ENCODE peak calls at places on chromosomes 4 and X, in seven cellular contexts. One of them, this sample, is unnamed.
A peak's percentile ranks its signal among the peaks of the same experiment; 100 is the strongest.

GRCh38 chrX:150688911-150689451 is 4.2 kb upstream of the MTMR1 start:
- DNase-seq in heart right ventricle: no peak
- DNase-seq in neuronal stem cell: no peak
- DNase-seq in aorta: no peak
- DNase-seq in cardiac muscle cell: no peak
- DNase-seq in fibroblast of lung: peak; percentile 78
- DNase-seq in effector memory CD4-positive, alpha-beta T cell: no peak
- DNase-seq in this sample: no peak

GRCh38 chrX:113929004-113929403 is 654.9 kb upstream of the HTR2C start:
- DNase-seq in heart right ventricle: no peak
- DNase-seq in neuronal stem cell: peak; percentile 45
- DNase-seq in aorta: no peak
- DNase-seq in cardiac muscle cell: peak; percentile 76
- DNase-seq in fibroblast of lung: peak; percentile 0
- DNase-seq in effector memory CD4-positive, alpha-beta T cell: no peak
- DNase-seq in this sample: no peak

GRCh38 chr4:11152684-11153083 is 276.0 kb downstream of the HS3ST1 start:
- DNase-seq in heart right ventricle: no peak
- DNase-seq in neuronal stem cell: no peak
- DNase-seq in aorta: no peak
- DNase-seq in cardiac muscle cell: peak; percentile 2
- DNase-seq in fibroblast of lung: no peak
- DNase-seq in effector memory CD4-positive, alpha-beta T cell: no peak
- DNase-seq in this sample: no peak

GRCh38 chr4:30866444-30866843 is 146.3 kb downstream of the PCDH7 start:
- DNase-seq in heart right ventricle: no peak
- DNase-seq in neuronal stem cell: no peak
- DNase-seq in aorta: no peak
- DNase-seq in cardiac muscle cell: no peak
- DNase-seq in fibroblast of lung: peak; percentile 60
- DNase-seq in effector memory CD4-positive, alpha-beta T cell: no peak
- DNase-seq in this sample: no peak

GRCh38 chr4:19987746-19988145 is 264.0 kb upstream of the SLIT2 start:
- DNase-seq in heart right ventricle: no peak
- DNase-seq in neuronal stem cell: no peak
- DNase-seq in aorta: no peak
- DNase-seq in cardiac muscle cell: no peak
- DNase-seq in fibroblast of lung: peak; percentile 49
- DNase-seq in effector memory CD4-positive, alpha-beta T cell: no peak
- DNase-seq in this sample: no peak

GRCh38 chr4:164888096-164888495 is 11.1 kb downstream of the APELA start:
- DNase-seq in heart right ventricle: no peak
- DNase-seq in neuronal stem cell: no peak
- DNase-seq in aorta: no peak
- DNase-seq in cardiac muscle cell: no peak
- DNase-seq in fibroblast of lung: no peak
- DNase-seq in effector memory CD4-positive, alpha-beta T cell: no peak
- DNase-seq in this sample: no peak

GRCh38 chrX:130330706-130331105 is 9.0 kb upstream of the SLC25A14 start:
- DNase-seq in heart right ventricle: peak; percentile 6
- DNase-seq in neuronal stem cell: peak; percentile 5
- DNase-seq in aorta: no peak
- DNase-seq in cardiac muscle cell: peak; percentile 59
- DNase-seq in fibroblast of lung: peak; percentile 47
- DNase-seq in effector memory CD4-positive, alpha-beta T cell: no peak
- DNase-seq in this sample: no peak

GRCh38 chr4:128288689-128289106 is 1.1 kb upstream of the PGRMC2 start:
- DNase-seq in heart right ventricle: no peak
- DNase-seq in neuronal stem cell: no peak
- DNase-seq in aorta: no peak
- DNase-seq in cardiac muscle cell: no peak
- DNase-seq in fibroblast of lung: peak; percentile 51
- DNase-seq in effector memory CD4-positive, alpha-beta T cell: no peak
- DNase-seq in this sample: no peak

GRCh38 chr4:151407466-151408379 is 1.3 kb upstream of the FHIP1A start:
- DNase-seq in heart right ventricle: no peak
- DNase-seq in neuronal stem cell: no peak
- DNase-seq in aorta: peak; percentile 80
- DNase-seq in cardiac muscle cell: no peak
- DNase-seq in fibroblast of lung: no peak
- DNase-seq in effector memory CD4-positive, alpha-beta T cell: peak; percentile 11
- DNase-seq in this sample: peak; percentile 15

GRCh38 chrX:115892787-115893671 is 277.5 kb upstream of the AGTR2 start:
- DNase-seq in heart right ventricle: no peak
- DNase-seq in neuronal stem cell: no peak
- DNase-seq in aorta: peak; percentile 79
- DNase-seq in cardiac muscle cell: peak; percentile 15
- DNase-seq in fibroblast of lung: peak; percentile 4
- DNase-seq in effector memory CD4-positive, alpha-beta T cell: no peak
- DNase-seq in this sample: peak; percentile 68

GRCh38 chr4:41533685-41534084 is 4.3 kb upstream of the LIMCH1 start:
- DNase-seq in heart right ventricle: no peak
- DNase-seq in neuronal stem cell: no peak
- DNase-seq in aorta: no peak
- DNase-seq in cardiac muscle cell: no peak
- DNase-seq in fibroblast of lung: no peak
- DNase-seq in effector memory CD4-positive, alpha-beta T cell: no peak
- DNase-seq in this sample: no peak

GRCh38 chr4:89788243-89789072 is 48.5 kb downstream of the SNCA start:
- DNase-seq in heart right ventricle: peak; percentile 55
- DNase-seq in neuronal stem cell: no peak
- DNase-seq in aorta: no peak
- DNase-seq in cardiac muscle cell: peak; percentile 65
- DNase-seq in fibroblast of lung: peak; percentile 79
- DNase-seq in effector memory CD4-positive, alpha-beta T cell: no peak
- DNase-seq in this sample: peak; percentile 39

GRCh38 chrX:6024204-6024603 is 204.5 kb downstream of the NLGN4X start:
- DNase-seq in heart right ventricle: no peak
- DNase-seq in neuronal stem cell: no peak
- DNase-seq in aorta: no peak
- DNase-seq in cardiac muscle cell: no peak
- DNase-seq in fibroblast of lung: no peak
- DNase-seq in effector memory CD4-positive, alpha-beta T cell: no peak
- DNase-seq in this sample: no peak

GRCh38 chr4:23884261-23884660 is 5.6 kb downstream of the PPARGC1A start:
- DNase-seq in heart right ventricle: no peak
- DNase-seq in neuronal stem cell: no peak
- DNase-seq in aorta: no peak
- DNase-seq in cardiac muscle cell: no peak
- DNase-seq in fibroblast of lung: no peak
- DNase-seq in effector memory CD4-positive, alpha-beta T cell: no peak
- DNase-seq in this sample: no peak

GRCh38 chr4:23878912-23879732 is 10.7 kb downstream of the PPARGC1A start:
- DNase-seq in heart right ventricle: no peak
- DNase-seq in neuronal stem cell: no peak
- DNase-seq in aorta: no peak
- DNase-seq in cardiac muscle cell: peak; percentile 73
- DNase-seq in fibroblast of lung: no peak
- DNase-seq in effector memory CD4-positive, alpha-beta T cell: no peak
- DNase-seq in this sample: no peak

GRCh38 chr4:23882976-23883531 is 6.8 kb downstream of the PPARGC1A start:
- DNase-seq in heart right ventricle: no peak
- DNase-seq in neuronal stem cell: no peak
- DNase-seq in aorta: no peak
- DNase-seq in cardiac muscle cell: no peak
- DNase-seq in fibroblast of lung: no peak
- DNase-seq in effector memory CD4-positive, alpha-beta T cell: no peak
- DNase-seq in this sample: no peak

GRCh38 chr4:23881052-23881501 is 8.8 kb downstream of the PPARGC1A start:
- DNase-seq in heart right ventricle: no peak
- DNase-seq in neuronal stem cell: no peak
- DNase-seq in aorta: no peak
- DNase-seq in cardiac muscle cell: no peak
- DNase-seq in fibroblast of lung: peak; percentile 43
- DNase-seq in effector memory CD4-positive, alpha-beta T cell: no peak
- DNase-seq in this sample: no peak

GRCh38 chr4:23881674-23882337 is 8.0 kb downstream of the PPARGC1A start:
- DNase-seq in heart right ventricle: no peak
- DNase-seq in neuronal stem cell: no peak
- DNase-seq in aorta: no peak
- DNase-seq in cardiac muscle cell: no peak
- DNase-seq in fibroblast of lung: no peak
- DNase-seq in effector memory CD4-positive, alpha-beta T cell: no peak
- DNase-seq in this sample: no peak
- H3K27ac ChIP-seq in heart right ventricle: peak overlapping the region; percentile 67
- H3K27ac ChIP-seq in neuronal stem cell: no peak overlapping the region
- H3K27ac ChIP-seq in aorta: no peak overlapping the region
- H3K27ac ChIP-seq in cardiac muscle cell: peak overlapping the region; percentile 95
- H3K27ac ChIP-seq in fibroblast of lung: no peak overlapping the region
- H3K27ac ChIP-seq in effector memory CD4-positive, alpha-beta T cell: no peak overlapping the region
- H3K27ac ChIP-seq in this sample: no peak overlapping the region

GRCh38 chr4:189036906-189037305 is 897.7 kb downstream of the TRIML1 start:
- DNase-seq in heart right ventricle: no peak
- DNase-seq in neuronal stem cell: no peak
- DNase-seq in aorta: no peak
- DNase-seq in cardiac muscle cell: no peak
- DNase-seq in fibroblast of lung: no peak
- DNase-seq in effector memory CD4-positive, alpha-beta T cell: no peak
- DNase-seq in this sample: no peak

GRCh38 chr4:189032939-189033338 is 893.7 kb downstream of the TRIML1 start:
- DNase-seq in heart right ventricle: no peak
- DNase-seq in neuronal stem cell: no peak
- DNase-seq in aorta: no peak
- DNase-seq in cardiac muscle cell: no peak
- DNase-seq in fibroblast of lung: no peak
- DNase-seq in effector memory CD4-positive, alpha-beta T cell: no peak
- DNase-seq in this sample: no peak

GRCh38 chr4:189035654-189036053 is 896.4 kb downstream of the TRIML1 start:
- DNase-seq in heart right ventricle: no peak
- DNase-seq in neuronal stem cell: no peak
- DNase-seq in aorta: no peak
- DNase-seq in cardiac muscle cell: no peak
- DNase-seq in fibroblast of lung: no peak
- DNase-seq in effector memory CD4-positive, alpha-beta T cell: no peak
- DNase-seq in this sample: no peak

GRCh38 chr4:189035091-189035490 is 895.9 kb downstream of the TRIML1 start:
- DNase-seq in heart right ventricle: no peak
- DNase-seq in neuronal stem cell: no peak
- DNase-seq in aorta: no peak
- DNase-seq in cardiac muscle cell: no peak
- DNase-seq in fibroblast of lung: no peak
- DNase-seq in effector memory CD4-positive, alpha-beta T cell: no peak
- DNase-seq in this sample: no peak

GRCh38 chr4:189033801-189034347 is 894.6 kb downstream of the TRIML1 start:
- DNase-seq in heart right ventricle: no peak
- DNase-seq in neuronal stem cell: no peak
- DNase-seq in aorta: no peak
- DNase-seq in cardiac muscle cell: no peak
- DNase-seq in fibroblast of lung: no peak
- DNase-seq in effector memory CD4-positive, alpha-beta T cell: no peak
- DNase-seq in this sample: no peak
- H3K4me3 ChIP-seq in heart right ventricle: no peak overlapping the region
- H3K4me3 ChIP-seq in neuronal stem cell: no peak overlapping the region
- H3K4me3 ChIP-seq in aorta: no peak overlapping the region
- H3K4me3 ChIP-seq in cardiac muscle cell: no peak overlapping the region
- H3K4me3 ChIP-seq in fibroblast of lung: no peak overlapping the region
- H3K4me3 ChIP-seq in effector memory CD4-positive, alpha-beta T cell: no peak overlapping the region
- H3K4me3 ChIP-seq in this sample: no peak overlapping the region

DNA sequence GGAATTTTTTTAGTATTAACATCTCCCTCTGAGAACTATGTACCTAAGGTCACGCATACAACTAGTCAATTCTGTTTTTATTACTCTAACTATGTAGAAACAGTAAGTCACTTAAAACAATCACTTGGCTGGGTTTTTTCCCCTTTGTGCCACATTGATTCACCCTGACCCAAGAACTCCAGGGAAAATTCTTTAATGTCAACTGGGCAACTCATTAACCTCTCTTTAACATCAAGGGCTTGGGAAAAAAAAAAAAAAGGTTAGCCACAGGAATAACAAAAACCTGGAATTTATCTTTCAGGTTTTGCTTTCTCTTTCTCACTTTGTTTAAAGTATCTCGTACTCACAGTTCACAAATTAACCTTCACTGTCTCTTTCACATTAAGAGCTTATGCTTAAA is 8.1 kb downstream of the RPL9 start:
- DNase-seq in heart right ventricle: no peak
- DNase-seq in neuronal stem cell: no peak
- DNase-seq in aorta: no peak
- DNase-seq in cardiac muscle cell: no peak
- DNase-seq in fibroblast of lung: no peak
- DNase-seq in effector memory CD4-positive, alpha-beta T cell: no peak
- DNase-seq in this sample: no peak
- H3K27ac ChIP-seq in heart right ventricle: no peak overlapping the region
- H3K27ac ChIP-seq in neuronal stem cell: no peak overlapping the region
- H3K27ac ChIP-seq in aorta: no peak overlapping the region
- H3K27ac ChIP-seq in cardiac muscle cell: peak overlapping the region; percentile 11
- H3K27ac ChIP-seq in fibroblast of lung: no peak overlapping the region
- H3K27ac ChIP-seq in effector memory CD4-positive, alpha-beta T cell: no peak overlapping the region
- H3K27ac ChIP-seq in this sample: no peak overlapping the region

GRCh38 chr4:98779021-98779420 is 120.6 kb upstream of the TSPAN5 start:
- DNase-seq in heart right ventricle: no peak
- DNase-seq in neuronal stem cell: no peak
- DNase-seq in aorta: no peak
- DNase-seq in cardiac muscle cell: no peak
- DNase-seq in fibroblast of lung: no peak
- DNase-seq in effector memory CD4-positive, alpha-beta T cell: no peak
- DNase-seq in this sample: no peak

GRCh38 chr4:98780926-98781325 is 122.5 kb upstream of the TSPAN5 start:
- DNase-seq in heart right ventricle: no peak
- DNase-seq in neuronal stem cell: no peak
- DNase-seq in aorta: no peak
- DNase-seq in cardiac muscle cell: no peak
- DNase-seq in fibroblast of lung: no peak
- DNase-seq in effector memory CD4-positive, alpha-beta T cell: no peak
- DNase-seq in this sample: no peak

GRCh38 chr4:98780111-98780549 is 121.7 kb upstream of the TSPAN5 start:
- DNase-seq in heart right ventricle: no peak
- DNase-seq in neuronal stem cell: no peak
- DNase-seq in aorta: no peak
- DNase-seq in cardiac muscle cell: peak; percentile 17
- DNase-seq in fibroblast of lung: peak; percentile 29
- DNase-seq in effector memory CD4-positive, alpha-beta T cell: no peak
- DNase-seq in this sample: no peak

GRCh38 chr4:98784947-98785693 is 126.7 kb upstream of the TSPAN5 start:
- DNase-seq in heart right ventricle: no peak
- DNase-seq in neuronal stem cell: no peak
- DNase-seq in aorta: no peak
- DNase-seq in cardiac muscle cell: no peak
- DNase-seq in fibroblast of lung: no peak
- DNase-seq in effector memory CD4-positive, alpha-beta T cell: no peak
- DNase-seq in this sample: no peak

DNA sequence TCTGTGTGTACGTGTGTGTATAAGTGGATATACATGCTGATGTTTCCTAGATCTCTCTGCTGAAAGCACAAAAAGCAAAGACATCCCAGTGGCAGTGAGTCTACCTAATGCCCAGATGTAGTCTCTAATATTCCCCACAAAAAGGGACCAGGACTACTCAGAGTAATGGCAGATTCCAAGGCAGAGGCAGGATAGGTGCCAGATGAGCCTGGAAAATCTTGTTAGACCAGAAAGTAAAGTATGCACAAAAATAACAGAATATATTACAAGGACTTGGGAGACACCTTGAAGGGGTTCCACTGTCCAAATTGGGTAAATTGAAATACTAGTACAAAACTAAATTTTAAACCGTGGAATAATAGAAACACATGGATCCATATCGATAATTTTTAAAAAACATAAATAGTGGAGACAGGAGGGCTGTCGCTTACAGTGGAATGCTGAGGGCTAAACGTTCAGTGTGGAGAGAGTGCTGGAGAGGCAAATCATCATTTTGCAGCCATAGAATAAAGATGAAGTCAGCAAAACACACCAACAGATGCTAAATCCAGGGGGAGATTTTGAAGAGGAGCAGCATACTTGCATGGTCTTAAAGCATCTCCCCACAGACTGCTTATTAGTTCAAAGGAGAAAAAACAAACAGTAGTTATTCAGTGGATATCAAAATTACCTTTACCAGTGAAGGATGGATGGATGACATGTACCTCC is 123.4 kb upstream of the TSPAN5 start:
- DNase-seq in heart right ventricle: no peak
- DNase-seq in neuronal stem cell: no peak
- DNase-seq in aorta: no peak
- DNase-seq in cardiac muscle cell: no peak
- DNase-seq in fibroblast of lung: no peak
- DNase-seq in effector memory CD4-positive, alpha-beta T cell: no peak
- DNase-seq in this sample: no peak
- H3K4me3 ChIP-seq in heart right ventricle: no peak overlapping the region
- H3K4me3 ChIP-seq in neuronal stem cell: no peak overlapping the region
- H3K4me3 ChIP-seq in aorta: no peak overlapping the region
- H3K4me3 ChIP-seq in cardiac muscle cell: no peak overlapping the region
- H3K4me3 ChIP-seq in fibroblast of lung: no peak overlapping the region
- H3K4me3 ChIP-seq in effector memory CD4-positive, alpha-beta T cell: no peak overlapping the region
- H3K4me3 ChIP-seq in this sample: no peak overlapping the region

This sample was measured in uterus.